ENCODE peak calls at places on chromosome 5, in seven cellular contexts. X is NCI-H2171 treated with DMSO at 0.1 percent for 48 hours; O is NCI-H1417 treated with DMSO at 0.1 percent for 48 hours; G is stimulated activated CD8-positive, alpha-beta memory T cell treated with anti-CD3 and anti-CD28 coated beads, Interleukin-4, amount 100 ng/mL, for 4 hours; V is CD4-positive, alpha-beta T cell; S is NCI-H2029; I is NCI-H2081. A is an unnamed sample.
A peak's percentile ranks its signal among the peaks of the same experiment; 100 is the strongest.

GRCh38 chr5:80761176-80761575 is 106.4 kb upstream of the DHFR start:
- DNase-seq in X (no peak), O (no peak), G (no peak), V (no peak), S (no peak), I (no peak), A (no peak)

GRCh38 chr5:73599378-73599777 is 26.6 kb upstream of the ARHGEF28 start:
- DNase-seq in X (no peak), O (no peak), G (no peak), V (no peak), S (no peak), I (no peak), A (no peak)

GRCh38 chr5:8895599-8895998 is 650.3 kb downstream of the SEMA5A start:
- DNase-seq in X (no peak), O (no peak), G (no peak), V (no peak), S (no peak), I (no peak), A (no peak)

GRCh38 chr5:131634996-131635754 is at the start of gene RAPGEF6:
- DNase-seq in X (peak; percentile 95), O (peak; percentile 78), G (peak; percentile 94), V (peak; percentile 88), S (peak; percentile 98), I (peak; percentile 94), A (peak; percentile 99)

GRCh38 chr5:174218162-174218561 is 172.7 kb downstream of the NSG2 start:
- DNase-seq in X (no peak), O (no peak), G (no peak), V (no peak), S (no peak), I (no peak), A (peak; percentile 23)

GRCh38 chr5:89478856-89479255 is 595.9 kb upstream of the MEF2C start:
- DNase-seq in X (no peak), O (no peak), G (no peak), V (no peak), S (no peak), I (no peak), A (no peak)

GRCh38 chr5:132746592-132747063 is 598 bp upstream of the CCNI2 start:
- DNase-seq in X (no peak), O (no peak), G (peak; percentile 13), V (no peak), S (no peak), I (no peak), A (peak; percentile 60)

GRCh38 chr5:61304611-61305369 is 27.3 kb upstream of the ZSWIM6 start:
- DNase-seq in X (no peak), O (no peak), G (no peak), V (no peak), S (peak; percentile 29), I (no peak), A (no peak)

GRCh38 chr5:140554454-140554853 is 2.8 kb downstream of the SRA1 start:
- DNase-seq in X (no peak), O (no peak), G (no peak), V (no peak), S (no peak), I (no peak), A (no peak)

GRCh38 chr5:116824751-116825438 is 250.3 kb upstream of the SEMA6A start:
- DNase-seq in X (no peak), O (no peak), G (no peak), V (no peak), S (no peak), I (no peak), A (no peak)

GRCh38 chr5:114120166-114120565 is 241.7 kb upstream of the KCNN2 start:
- DNase-seq in X (no peak), O (no peak), G (no peak), V (no peak), S (no peak), I (no peak), A (no peak)

GRCh38 chr5:150142800-150143724 is 12.6 kb downstream of the PDGFRB start:
- DNase-seq in X (no peak), O (no peak), G (no peak), V (no peak), S (no peak), I (no peak), A (no peak)

GRCh38 chr5:154967419-154968024 is 26.6 kb downstream of the MRPL22 start:
- DNase-seq in X (no peak), O (no peak), G (no peak), V (no peak), S (no peak), I (no peak), A (no peak)